ENCODE peak calls at places on chromosomes 4 and X, in five cellular contexts. G is activated naive CD4-positive, alpha-beta T cell treated with anti-CD3 and anti-CD28 coated beads, Interleukin-2, amount 10 ng/mL, durations not matched to agents 7 days and 5 days; F is ACHN; E is adipocyte; W is CD8-positive, alpha-beta T cell. J is an unnamed sample.

GRCh38 chr4:87304659-87305277 is 17.9 kb downstream of the HSD17B13 start:
- DNase-seq in G (no peak), F (no peak), E (peak), W (no peak), J (peak)

GRCh38 chrX:111519215-111519614 is 7.8 kb downstream of the SERTM2 start:
- DNase-seq in G (no peak), F (peak), E (no peak), W (no peak), J (no peak)

GRCh38 chr4:153223935-153224334 is 19.7 kb downstream of the TRIM2 start:
- DNase-seq in G (no peak), F (peak), E (peak), W (no peak), J (no peak)

GRCh38 chr4:28918871-28919270 is 1801.3 kb upstream of the PCDH7 start:
- DNase-seq in G (no peak), F (no peak), E (no peak), W (no peak), J (no peak)

GRCh38 chrX:153944140-153944799 is at the start of gene RENBP:
- DNase-seq in G (peak), F (no peak), E (no peak), W (peak), J (peak)

GRCh38 chrX:31213941-31214340 is 142.1 kb upstream of the FTHL17 start:
- DNase-seq in G (no peak), F (peak), E (peak), W (no peak), J (peak)

GRCh38 chr4:183337349-183337748 is 15.1 kb upstream of the CLDN24 start:
- DNase-seq in G (no peak), F (no peak), E (no peak), W (no peak), J (no peak)

GRCh38 chr4:76809594-76810305 is 88.2 kb downstream of the SOWAHB start:
- DNase-seq in G (no peak), F (peak), E (no peak), W (no peak), J (no peak)

GRCh38 chrX:48507246-48507645 is 1.5 kb upstream of the PORCN start:
- DNase-seq in G (no peak), F (no peak), E (no peak), W (no peak), J (no peak)

GRCh38 chr4:180967936-180968335 is 1275.3 kb upstream of the TENM3 start:
- DNase-seq in G (no peak), F (no peak), E (no peak), W (no peak), J (no peak)

GRCh38 chr4:26032572-26033320 is 118.7 kb downstream of the SMIM20 start:
- DNase-seq in G (no peak), F (no peak), E (peak), W (no peak), J (peak)

GRCh38 chr4:185504098-185505047 is 30.9 kb downstream of the PDLIM3 start:
- DNase-seq in G (no peak), F (peak), E (no peak), W (no peak), J (peak)

GRCh38 chrX:120749141-120749846 is 119.4 kb upstream of the C1GALT1C1 start:
- DNase-seq in G (peak), F (no peak), E (peak), W (no peak), J (peak)

GRCh38 chrX:153580700-153581386 is 18.1 kb downstream of the CCNQ start:
- DNase-seq in G (peak), F (no peak), E (no peak), W (no peak), J (no peak)

GRCh38 chrX:17377047-17377692 is 2.2 kb downstream of the NHS start:
- DNase-seq in G (no peak), F (peak), E (peak), W (no peak), J (no peak)

GRCh38 chr4:26116057-26116456 is 202.0 kb downstream of the SMIM20 start:
- DNase-seq in G (no peak), F (no peak), E (no peak), W (no peak), J (no peak)

GRCh38 chr4:7581477-7581876 is 146.7 kb upstream of the PSAPL1 start:
- DNase-seq in G (peak), F (peak), E (peak), W (peak), J (peak)

GRCh38 chr4:140568507-140569306 is at the start of gene UCP1:
- DNase-seq in G (no peak), F (peak), E (peak), W (no peak), J (peak)

GRCh38 chr4:125664091-125664767 is 349.5 kb downstream of the FAT4 start:
- DNase-seq in G (no peak), F (no peak), E (no peak), W (no peak), J (no peak)

GRCh38 chr4:142557220-142557801 is 288.8 kb downstream of the INPP4B start:
- DNase-seq in G (no peak), F (no peak), E (no peak), W (no peak), J (no peak)

GRCh38 chr4:156889616-156890594 is 81.7 kb downstream of the PDGFC start:
- DNase-seq in G (no peak), F (peak), E (peak), W (no peak), J (peak)

GRCh38 chr4:140408974-140409373 is 18.5 kb downstream of the CLGN start:
- DNase-seq in G (no peak), F (no peak), E (no peak), W (no peak), J (no peak)

GRCh38 chr4:140653718-140654515 is 85.2 kb upstream of the UCP1 start:
- DNase-seq in G (no peak), F (no peak), E (peak), W (no peak), J (peak)

GRCh38 chr4:26268246-26268645 is 52.6 kb upstream of the RBPJ start:
- DNase-seq in G (no peak), F (no peak), E (no peak), W (no peak), J (no peak)

GRCh38 chr4:4860803-4861591 is 1.5 kb downstream of the MSX1 start:
- DNase-seq in G (no peak), F (peak), E (peak), W (no peak), J (peak)

GRCh38 chr4:17027495-17027894 is 129.1 kb upstream of the LDB2 start:
- DNase-seq in G (no peak), F (no peak), E (peak), W (no peak), J (peak)

GRCh38 chr4:89681219-89681618 is 155.7 kb downstream of the SNCA start:
- DNase-seq in G (no peak), F (no peak), E (no peak), W (no peak), J (no peak)

GRCh38 chr4:6111354-6111930 is 88.9 kb downstream of the JAKMIP1 start:
- DNase-seq in G (no peak), F (no peak), E (no peak), W (no peak), J (no peak)

GRCh38 chr4:3201718-3202702 is 46.9 kb upstream of the MSANTD1 start:
- DNase-seq in G (peak), F (no peak), E (no peak), W (peak), J (peak)

GRCh38 chr4:3688018-3688998 is 77.9 kb upstream of the ADRA2C start:
- DNase-seq in G (peak), F (peak), E (no peak), W (no peak), J (no peak)

GRCh38 chr4:139896242-139896752 is 230.7 kb downstream of the MGST2 start:
- DNase-seq in G (no peak), F (no peak), E (no peak), W (no peak), J (no peak)

GRCh38 chr4:118396881-118397666 is 44.3 kb upstream of the PRSS12 start:
- DNase-seq in G (no peak), F (no peak), E (no peak), W (no peak), J (no peak)

GRCh38 chr4:109560687-109561452 is 824 bp downstream of the MCUB start:
- DNase-seq in G (peak), F (peak), E (peak), W (peak), J (peak)